ENCODE peak calls at places on chromosomes 13 and 19, in six cellular contexts. M is SK-N-SH; N is fibroblast of gingiva; O is NCI-H2081; C is fibroblast of lung; Y is stimulated activated CD4-positive, alpha-beta T cell treated with anti-CD3 and anti-CD28 coated beads, TNF-alpha, amount 100 ng/mL, for 48 hours. D is an unnamed sample.

GRCh38 chr19:52936958-52937334 is 13.7 kb upstream of the ZNF888 start:
- DNase-seq in Y (no peak), O (no peak), C (no peak), M (no peak), N (no peak), D (no peak)

GRCh38 chr19:58350871-58351557 is 2.3 kb downstream of the A1BG start:
- DNase-seq in N (no peak), C (no peak), M (no peak), Y (no peak), O (no peak), D (peak)

GRCh38 chr19:6045108-6045507 is 65.2 kb downstream of the RFX2 start:
- DNase-seq in M (no peak), O (no peak), C (no peak), N (no peak), Y (no peak), D (no peak)

GRCh38 chr19:40217921-40218890 is at the start of gene TTC9B:
- DNase-seq in Y (no peak), C (no peak), M (peak), N (no peak), O (no peak), D (no peak)

GRCh38 chr13:23380534-23380933 is 53.0 kb downstream of the SACS start:
- DNase-seq in C (peak), O (no peak), N (peak), Y (no peak), M (no peak), D (no peak)

GRCh38 chr13:32881074-32881791 is 135.0 kb upstream of the KL start:
- DNase-seq in Y (no peak), C (peak), N (no peak), M (no peak), O (peak), D (no peak)

GRCh38 chr13:101300531-101300930 is 115.8 kb downstream of the NALCN start:
- DNase-seq in C (no peak), Y (no peak), M (no peak), O (no peak), N (no peak), D (no peak)

GRCh38 chr19:55535579-55536350 is 1.2 kb downstream of the SBK2 start:
- DNase-seq in O (no peak), C (no peak), Y (no peak), N (no peak), M (no peak), D (no peak)

GRCh38 chr19:4338441-4339350 is at the start of gene STAP2:
- DNase-seq in O (no peak), C (no peak), N (no peak), Y (no peak), M (no peak), D (peak)

GRCh38 chr19:1690570-1691307 is 38.3 kb upstream of the TCF3 start:
- DNase-seq in N (no peak), C (no peak), Y (peak), O (no peak), M (peak), D (no peak)

GRCh38 chr19:43526884-43527859 is at the start of gene ETHE1:
- DNase-seq in Y (peak), N (peak), M (peak), O (no peak), C (peak), D (peak)

GRCh38 chr13:74288361-74288911 is 154.2 kb upstream of the KLF12 start:
- DNase-seq in Y (no peak), O (peak), N (no peak), C (peak), M (peak), D (peak)

GRCh38 chr13:64553411-64554129 is 2676.6 kb downstream of the PCDH9 start:
- DNase-seq in Y (no peak), O (no peak), M (no peak), C (no peak), N (peak), D (no peak)

GRCh38 chr13:50731400-50731799 is 112.1 kb downstream of the DLEU7 start:
- DNase-seq in O (no peak), Y (no peak), N (peak), C (peak), M (no peak), D (no peak)

GRCh38 chr19:11279505-11280236 is 16.3 kb upstream of the TSPAN16 start:
- DNase-seq in Y (peak), M (no peak), C (no peak), N (no peak), O (no peak), D (no peak)

GRCh38 chr13:31538067-31539042 is 201.0 kb upstream of the RXFP2 start:
- DNase-seq in Y (no peak), O (peak), M (peak), C (peak), N (peak), D (no peak)

GRCh38 chr19:31253816-31254551 is 95.3 kb downstream of the TSHZ3 start:
- DNase-seq in C (peak), M (no peak), N (no peak), O (no peak), Y (no peak), D (no peak)

GRCh38 chr13:77891486-77891885 is 27.1 kb downstream of the EDNRB start:
- DNase-seq in O (no peak), Y (no peak), N (no peak), C (no peak), M (no peak), D (no peak)

GRCh38 chr19:32674153-32674958 is 624 bp downstream of the ANKRD27 start:
- DNase-seq in Y (no peak), N (no peak), M (peak), C (no peak), O (no peak), D (peak)

GRCh38 chr19:7860166-7860901 is 13.9 kb downstream of the PRR36 start:
- DNase-seq in Y (no peak), N (no peak), C (no peak), M (no peak), O (no peak), D (no peak)

GRCh38 chr13:72726721-72727416 is 560 bp downstream of the MZT1 start:
- DNase-seq in C (peak), M (peak), N (no peak), O (peak), Y (peak), D (peak)

D was measured in kidney.